ENCODE peak calls at places on chromosome 1, in five cellular contexts. V, T, P, Z and G are unnamed samples.

GRCh38 chr1:170247751-170248521 is 102.2 kb downstream of the NTMT2 start:
- DNase-seq in V (peak; percentile 18), Z (no peak), T (no peak), P (no peak), G (no peak)

GRCh38 chr1:236103059-236103458 is 38.2 kb upstream of the NID1 start:
- DNase-seq in V (no peak), Z (no peak), P (peak; percentile 76), T (no peak), G (no peak)

GRCh38 chr1:210686841-210687240 is 358.1 kb downstream of the HHAT start:
- DNase-seq in T (no peak), Z (no peak), P (no peak), V (no peak), G (no peak)

GRCh38 chr1:3610165-3610822 is 1.0 kb downstream of the MEGF6 start:
- DNase-seq in V (peak; percentile 43), T (no peak), Z (no peak), P (peak; percentile 47), G (peak; percentile 76)

GRCh38 chr1:21539933-21540332 is 30.7 kb downstream of the ALPL start:
- DNase-seq in V (no peak), T (no peak), Z (peak; percentile 23), P (peak; percentile 82), G (peak; percentile 66)

GRCh38 chr1:21337931-21338567 is 47.8 kb upstream of the ECE1 start:
- DNase-seq in T (no peak), Z (no peak), P (no peak), V (peak; percentile 80), G (no peak)

GRCh38 chr1:23561076-23561812 is 1.9 kb upstream of the ID3 start:
- DNase-seq in Z (no peak), T (no peak), P (no peak), V (no peak), G (no peak)

GRCh38 chr1:113683384-113684152 is 75.7 kb downstream of the PHTF1 start:
- DNase-seq in Z (no peak), V (peak; percentile 82), T (no peak), P (no peak), G (no peak)

GRCh38 chr1:241423541-241424479 is 66.8 kb upstream of the RGS7 start:
- DNase-seq in P (peak; percentile 66), V (peak; percentile 47), Z (peak; percentile 18), T (no peak), G (peak; percentile 67)

GRCh38 chr1:37656881-37657280 is 22.2 kb upstream of the RSPO1 start:
- DNase-seq in Z (no peak), V (no peak), T (no peak), P (no peak), G (no peak)

GRCh38 chr1:226425431-226426031 is 17.6 kb upstream of the PARP1 start:
- DNase-seq in T (peak; percentile 40), Z (no peak), P (no peak), V (no peak), G (no peak)

GRCh38 chr1:204326891-204327290 is 32.8 kb downstream of the PLEKHA6 start:
- DNase-seq in Z (no peak), T (no peak), V (no peak), P (no peak), G (no peak)
- TF ChIP-seq CTCF in Z (no peak), T (no peak), V (no peak), P (no peak), G (no peak)

DNA sequence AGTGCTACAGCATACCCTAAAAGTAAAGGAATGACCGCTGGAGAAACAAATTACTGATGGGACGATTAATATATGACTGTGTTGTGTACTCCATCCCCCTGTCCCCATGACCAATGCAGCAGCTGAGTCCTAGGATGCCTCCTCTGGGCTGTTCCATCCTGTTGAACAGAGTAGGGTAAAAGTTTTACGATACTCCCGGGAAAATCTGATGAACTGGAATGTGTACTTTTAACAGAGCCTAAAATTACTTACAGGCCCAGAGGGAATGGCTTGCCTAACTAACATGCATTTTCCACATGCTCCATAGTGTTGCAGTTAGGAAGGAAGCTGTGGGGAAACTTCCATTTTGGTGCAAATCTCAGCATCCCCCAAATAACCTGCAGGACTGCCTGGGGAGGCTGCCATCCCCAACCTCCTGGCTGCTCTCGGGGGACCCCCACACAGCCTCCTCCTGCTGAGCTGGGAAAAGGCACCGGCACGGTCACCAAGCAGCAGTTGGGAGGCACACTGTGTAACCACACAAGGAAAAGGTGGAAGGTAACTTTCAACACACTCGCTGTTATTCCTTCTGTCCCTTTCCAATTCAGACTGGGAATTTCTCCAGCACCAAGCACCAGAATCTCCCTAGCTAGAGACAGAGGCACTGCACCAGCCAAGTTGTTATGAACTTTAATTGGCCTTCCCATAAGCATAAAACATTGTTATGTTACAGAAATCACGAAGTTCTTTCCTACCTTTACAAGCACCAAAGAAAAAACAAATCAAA is 97.2 kb downstream of the BCAR3 start:
- DNase-seq in T (no peak), P (no peak), Z (no peak), V (peak; percentile 39), G (no peak)
- TF ChIP-seq CTCF in T (no peak), P (no peak), Z (no peak), V (peak; percentile 39), G (no peak)

GRCh38 chr1:67489643-67490042 is 59.4 kb upstream of the SERBP1 start:
- DNase-seq in Z (no peak), T (peak; percentile 45), P (no peak), V (peak; percentile 46), G (no peak)
- TF ChIP-seq CTCF in Z (no peak), T (peak; percentile 66), P (peak; percentile 68), V (peak; percentile 34), G (no peak)

GRCh38 chr1:19370453-19371170 is 58.5 kb downstream of the SLC66A1 start:
- DNase-seq in V (no peak), P (no peak), T (no peak), Z (no peak), G (no peak)

GRCh38 chr1:19369396-19370090 is 57.4 kb downstream of the SLC66A1 start:
- DNase-seq in P (no peak), Z (no peak), T (no peak), V (no peak), G (no peak)

GRCh38 chr1:19372136-19372514 is 60.0 kb downstream of the SLC66A1 start:
- DNase-seq in T (no peak), Z (no peak), P (no peak), V (no peak), G (no peak)

GRCh38 chr1:19372602-19373001 is 60.5 kb downstream of the SLC66A1 start:
- DNase-seq in P (no peak), Z (no peak), T (no peak), V (no peak), G (no peak)

GRCh38 chr1:19371226-19372135 is 59.4 kb downstream of the SLC66A1 start:
- DNase-seq in V (no peak), Z (no peak), T (no peak), P (no peak), G (no peak)
- TF ChIP-seq CTCF in V (no peak), Z (no peak), T (no peak), P (no peak), G (no peak)

GRCh38 chr1:150162862-150163706 is 13.4 kb downstream of the PLEKHO1 start:
- DNase-seq in T (peak; percentile 49), P (peak; percentile 96), V (peak; percentile 98), Z (peak; percentile 58), G (peak; percentile 67)
- TF ChIP-seq CTCF in T (no peak), P (peak; percentile 34), V (peak; percentile 47), Z (peak; percentile 52), G (peak; percentile 37)

GRCh38 chr1:230375795-230376194 is 50.3 kb downstream of the PGBD5 start:
- DNase-seq in T (no peak), Z (peak; percentile 13), P (no peak), V (no peak), G (no peak)
- TF ChIP-seq CTCF in T (no peak), Z (no peak), P (no peak), V (no peak), G (no peak)

GRCh38 chr1:89757532-89757931 is 63.3 kb upstream of the LRRC8D start:
- DNase-seq in P (no peak), T (peak; percentile 69), V (no peak), Z (no peak), G (no peak)
- TF ChIP-seq CTCF in P (no peak), T (no peak), V (no peak), Z (no peak), G (no peak)

GRCh38 chr1:7539772-7540175 is 231.3 kb upstream of the VAMP3 start:
- DNase-seq in Z (peak; percentile 31), T (no peak), P (peak; percentile 90), V (no peak), G (peak; percentile 63)
- TF ChIP-seq CTCF in Z (peak; percentile 56), T (peak; percentile 67), P (peak; percentile 87), V (peak; percentile 11), G (peak; percentile 64)

DNA sequence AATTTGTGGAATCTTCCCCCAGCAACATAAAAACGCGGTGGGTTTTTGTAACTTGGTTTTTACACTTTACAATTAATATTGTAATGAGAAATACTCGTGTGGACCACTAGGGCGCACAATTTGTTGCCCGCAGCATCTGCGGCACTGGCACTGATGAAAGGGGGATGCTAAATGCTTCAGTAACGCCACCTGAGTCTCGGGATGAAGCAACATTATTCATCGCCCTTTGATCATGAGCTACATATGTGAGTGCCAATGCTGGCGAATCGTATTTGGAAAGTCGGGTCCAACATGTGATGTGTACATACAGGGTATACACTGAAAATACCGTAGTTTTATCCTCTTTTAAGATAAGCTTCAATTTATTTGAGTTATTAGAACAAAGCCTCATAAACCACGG is 34.2 kb upstream of the COX20 start:
- DNase-seq in Z (peak; percentile 8), P (no peak), V (peak; percentile 37), T (peak; percentile 90), G (peak; percentile 30)
- TF ChIP-seq CTCF in Z (peak; percentile 60), P (peak; percentile 73), V (peak; percentile 66), T (peak; percentile 95), G (peak; percentile 74)

GRCh38 chr1:208280681-208281439 is 36.7 kb upstream of the PLXNA2 start:
- DNase-seq in T (no peak), Z (no peak), P (no peak), V (no peak), G (no peak)
- TF ChIP-seq CTCF in T (no peak), Z (no peak), P (no peak), V (no peak), G (no peak)